ENCODE peak calls at places on chromosomes 2 and 18, in nine cellular contexts. Q is activated CD4-positive, CD25-positive, alpha-beta regulatory T cell treated with anti-CD3 and anti-CD28 coated beads, Interleukin-2, amount 50 U/mL, for 72 hours; B is substantia nigra; Y is AG04449; A is T-helper 2 cell; W is GM13976; I is amniotic stem cell; V is LHCN-M2; K is NCI-H2081. J is an unnamed sample.

GRCh38 chr2:128293870-128294455 is 24.7 kb downstream of the HS6ST1 start:
- DNase-seq in B (no peak), Q (no peak), V (no peak), W (no peak), K (no peak), A (no peak), I (no peak), Y (no peak), J (no peak)

GRCh38 chr18:58991127-58991798 is 126.6 kb downstream of the ZNF532 start:
- DNase-seq in K (no peak), I (no peak), V (peak; percentile 53), Q (no peak), W (peak; percentile 52), B (no peak), A (no peak), Y (no peak), J (no peak)

GRCh38 chr2:57693965-57694364 is 352.6 kb upstream of the VRK2 start:
- DNase-seq in W (no peak), Q (no peak), Y (no peak), I (no peak), B (no peak), K (no peak), A (no peak), V (no peak), J (no peak)

GRCh38 chr2:119015849-119016248 is 73.9 kb downstream of the MARCO start:
- DNase-seq in Y (no peak), Q (no peak), A (no peak), K (peak; percentile 29), I (no peak), B (no peak), V (no peak), W (no peak), J (peak; percentile 24)

GRCh38 chr2:63122921-63123320 is 72.3 kb downstream of the OTX1 start:
- DNase-seq in V (no peak), Q (no peak), I (no peak), A (no peak), K (no peak), B (no peak), Y (no peak), W (no peak), J (no peak)

GRCh38 chr2:43462866-43463641 is 132.8 kb downstream of the THADA start:
- DNase-seq in Q (no peak), V (peak; percentile 84), A (no peak), W (no peak), K (peak; percentile 71), Y (no peak), I (peak; percentile 16), B (no peak), J (no peak)

GRCh38 chr2:149783284-149783683 is 195.7 kb upstream of the MMADHC start:
- DNase-seq in B (no peak), K (no peak), W (no peak), V (no peak), I (no peak), A (no peak), Q (no peak), Y (no peak), J (no peak)

GRCh38 chr2:8653485-8653884 is 28.4 kb upstream of the ID2 start:
- DNase-seq in K (no peak), V (no peak), B (no peak), Y (no peak), Q (no peak), W (no peak), I (no peak), A (no peak), J (no peak)

GRCh38 chr18:79519751-79520472 is 124.2 kb downstream of the NFATC1 start:
- DNase-seq in Y (no peak), V (no peak), W (no peak), B (no peak), Q (peak; percentile 41), I (no peak), A (no peak), K (no peak), J (peak; percentile 50)

GRCh38 chr2:199696048-199696447 is 154.9 kb downstream of the FTCDNL1 start:
- DNase-seq in V (no peak), A (no peak), Q (no peak), Y (no peak), K (no peak), I (no peak), B (no peak), W (no peak), J (no peak)

GRCh38 chr2:150486539-150487484 is 655 bp downstream of the RND3 start:
- DNase-seq in I (no peak), B (no peak), W (peak; percentile 33), Y (no peak), Q (no peak), A (no peak), V (peak; percentile 53), K (peak; percentile 66), J (peak; percentile 33)

GRCh38 chr2:189254268-189254883 is 74.8 kb upstream of the COL5A2 start:
- DNase-seq in V (peak; percentile 89), I (peak; percentile 16), Q (no peak), K (no peak), W (no peak), Y (no peak), A (no peak), B (no peak), J (no peak)

GRCh38 chr2:105187531-105187930 is 54.0 kb upstream of the GPR45 start:
- DNase-seq in K (no peak), Q (no peak), B (no peak), I (peak; percentile 12), A (no peak), W (no peak), Y (no peak), V (no peak), J (no peak)

GRCh38 chr18:23580677-23581367 is 5.5 kb downstream of the NPC1 start:
- DNase-seq in W (no peak), Q (no peak), V (peak; percentile 89), I (no peak), Y (no peak), A (no peak), B (no peak), K (no peak), J (no peak)

GRCh38 chr18:60232541-60232940 is 140.0 kb downstream of the MC4R start:
- DNase-seq in Y (no peak), Q (no peak), K (no peak), A (no peak), B (no peak), V (peak; percentile 5), W (no peak), I (peak; percentile 1), J (no peak)

GRCh38 chr2:10800163-10800562 is 12.4 kb downstream of the PDIA6 start:
- DNase-seq in I (no peak), W (no peak), V (no peak), K (no peak), A (no peak), B (no peak), Q (no peak), Y (no peak), J (no peak)

GRCh38 chr2:73022024-73022568 is 49.4 kb downstream of the SFXN5 start:
- DNase-seq in I (no peak), V (no peak), A (no peak), K (no peak), B (no peak), Q (no peak), Y (no peak), W (no peak), J (no peak)

GRCh38 chr2:112626604-112627059 is 19.1 kb upstream of the SLC20A1 start:
- DNase-seq in W (peak; percentile 75), Y (no peak), V (peak; percentile 79), A (peak; percentile 44), I (peak; percentile 31), K (peak; percentile 76), B (peak; percentile 77), Q (peak; percentile 57), J (peak; percentile 62)

GRCh38 chr2:36348721-36349120 is 6.9 kb upstream of the CRIM1 start:
- DNase-seq in Q (no peak), W (no peak), B (no peak), K (no peak), Y (no peak), I (no peak), A (no peak), V (no peak), J (no peak)

GRCh38 chr2:113218283-113219091 is 44.7 kb downstream of the PSD4 start:
- DNase-seq in W (no peak), A (no peak), V (peak; percentile 87), Q (no peak), I (no peak), K (no peak), B (peak; percentile 36), Y (no peak), J (no peak)

GRCh38 chr2:153871231-153872221 is at the start of gene GALNT13:
- DNase-seq in K (peak; percentile 96), Q (no peak), B (peak; percentile 87), W (peak; percentile 7), Y (no peak), V (peak; percentile 36), I (no peak), A (no peak), J (peak; percentile 97)

J was measured in H9.